ENCODE peak calls at places on chromosomes 16 and 17, in ten cellular contexts. One of them, this sample, is unnamed.

GRCh38 chr16:64242510-64242909 is 879.4 kb downstream of the CDH11 start:
- DNase-seq in activated T-cell treated with anti-CD3 and anti-CD28 coated beads for 1 hour: no peak
- DNase-seq in HS-5: no peak
- DNase-seq in HS-27A: no peak
- DNase-seq in neural progenitor cell: no peak
- DNase-seq in EL: no peak
- DNase-seq in lung: no peak
- DNase-seq in heart right ventricle: no peak
- DNase-seq in T-helper 9 cell: no peak
- DNase-seq in stimulated activated CD4-positive, alpha-beta T cell treated with anti-CD3 and anti-CD28 coated beads, Interleukin-2, amount 100 ng/mL, for 48 hours: no peak
- DNase-seq in this sample: no peak

GRCh38 chr17:17971431-17972125 is 622 bp downstream of the TOM1L2 start:
- DNase-seq in activated T-cell treated with anti-CD3 and anti-CD28 coated beads for 1 hour: peak; percentile 14
- DNase-seq in stimulated activated CD4-positive, alpha-beta T cell treated with anti-CD3 and anti-CD28 coated beads, Interleukin-2, amount 100 ng/mL, for 48 hours: no peak
- DNase-seq in heart right ventricle: peak; percentile 60
- DNase-seq in HS-27A: no peak
- DNase-seq in lung: peak; percentile 48
- DNase-seq in neural progenitor cell: peak; percentile 36
- DNase-seq in HS-5: no peak
- DNase-seq in EL: peak; percentile 23
- DNase-seq in T-helper 9 cell: no peak
- DNase-seq in this sample: peak; percentile 48

GRCh38 chr17:50271173-50271750 is 3.0 kb upstream of the TMEM92 start:
- DNase-seq in heart right ventricle: no peak
- DNase-seq in T-helper 9 cell: no peak
- DNase-seq in activated T-cell treated with anti-CD3 and anti-CD28 coated beads for 1 hour: no peak
- DNase-seq in neural progenitor cell: no peak
- DNase-seq in EL: peak; percentile 43
- DNase-seq in lung: no peak
- DNase-seq in HS-27A: no peak
- DNase-seq in stimulated activated CD4-positive, alpha-beta T cell treated with anti-CD3 and anti-CD28 coated beads, Interleukin-2, amount 100 ng/mL, for 48 hours: no peak
- DNase-seq in HS-5: no peak
- DNase-seq in this sample: no peak

GRCh38 chr17:80668375-80669149 is 123.9 kb downstream of the RPTOR start:
- DNase-seq in lung: no peak
- DNase-seq in stimulated activated CD4-positive, alpha-beta T cell treated with anti-CD3 and anti-CD28 coated beads, Interleukin-2, amount 100 ng/mL, for 48 hours: no peak
- DNase-seq in heart right ventricle: no peak
- DNase-seq in HS-27A: no peak
- DNase-seq in neural progenitor cell: peak; percentile 34
- DNase-seq in EL: no peak
- DNase-seq in activated T-cell treated with anti-CD3 and anti-CD28 coated beads for 1 hour: no peak
- DNase-seq in HS-5: no peak
- DNase-seq in T-helper 9 cell: no peak
- DNase-seq in this sample: no peak

GRCh38 chr17:12553625-12554024 is 112.1 kb upstream of the MYOCD start:
- DNase-seq in neural progenitor cell: no peak
- DNase-seq in T-helper 9 cell: no peak
- DNase-seq in heart right ventricle: no peak
- DNase-seq in HS-27A: no peak
- DNase-seq in lung: no peak
- DNase-seq in HS-5: no peak
- DNase-seq in EL: no peak
- DNase-seq in stimulated activated CD4-positive, alpha-beta T cell treated with anti-CD3 and anti-CD28 coated beads, Interleukin-2, amount 100 ng/mL, for 48 hours: no peak
- DNase-seq in activated T-cell treated with anti-CD3 and anti-CD28 coated beads for 1 hour: no peak
- DNase-seq in this sample: no peak

GRCh38 chr17:1003633-1003971 is 6.7 kb downstream of the TIMM22 start:
- DNase-seq in EL: no peak
- DNase-seq in lung: no peak
- DNase-seq in stimulated activated CD4-positive, alpha-beta T cell treated with anti-CD3 and anti-CD28 coated beads, Interleukin-2, amount 100 ng/mL, for 48 hours: no peak
- DNase-seq in HS-27A: no peak
- DNase-seq in HS-5: no peak
- DNase-seq in T-helper 9 cell: no peak
- DNase-seq in neural progenitor cell: no peak
- DNase-seq in heart right ventricle: no peak
- DNase-seq in activated T-cell treated with anti-CD3 and anti-CD28 coated beads for 1 hour: no peak
- DNase-seq in this sample: no peak

GRCh38 chr17:16342979-16343378 is 10.3 kb downstream of the CENPV start:
- DNase-seq in neural progenitor cell: no peak
- DNase-seq in activated T-cell treated with anti-CD3 and anti-CD28 coated beads for 1 hour: no peak
- DNase-seq in stimulated activated CD4-positive, alpha-beta T cell treated with anti-CD3 and anti-CD28 coated beads, Interleukin-2, amount 100 ng/mL, for 48 hours: no peak
- DNase-seq in HS-5: no peak
- DNase-seq in lung: no peak
- DNase-seq in HS-27A: no peak
- DNase-seq in EL: peak; percentile 53
- DNase-seq in T-helper 9 cell: no peak
- DNase-seq in heart right ventricle: no peak
- DNase-seq in this sample: no peak

GRCh38 chr16:15466886-15467781 is 32.7 kb downstream of the BMERB1 start:
- DNase-seq in activated T-cell treated with anti-CD3 and anti-CD28 coated beads for 1 hour: no peak
- DNase-seq in T-helper 9 cell: no peak
- DNase-seq in lung: no peak
- DNase-seq in stimulated activated CD4-positive, alpha-beta T cell treated with anti-CD3 and anti-CD28 coated beads, Interleukin-2, amount 100 ng/mL, for 48 hours: no peak
- DNase-seq in HS-27A: no peak
- DNase-seq in neural progenitor cell: no peak
- DNase-seq in EL: peak; percentile 30
- DNase-seq in HS-5: no peak
- DNase-seq in heart right ventricle: no peak
- DNase-seq in this sample: no peak

GRCh38 chr16:55443434-55443833 is 35.6 kb upstream of the MMP2 start:
- DNase-seq in activated T-cell treated with anti-CD3 and anti-CD28 coated beads for 1 hour: no peak
- DNase-seq in stimulated activated CD4-positive, alpha-beta T cell treated with anti-CD3 and anti-CD28 coated beads, Interleukin-2, amount 100 ng/mL, for 48 hours: no peak
- DNase-seq in heart right ventricle: no peak
- DNase-seq in neural progenitor cell: no peak
- DNase-seq in EL: no peak
- DNase-seq in T-helper 9 cell: no peak
- DNase-seq in HS-5: no peak
- DNase-seq in lung: no peak
- DNase-seq in HS-27A: no peak
- DNase-seq in this sample: no peak

GRCh38 chr17:75244133-75244866 is 17.1 kb downstream of the GGA3 start:
- DNase-seq in stimulated activated CD4-positive, alpha-beta T cell treated with anti-CD3 and anti-CD28 coated beads, Interleukin-2, amount 100 ng/mL, for 48 hours: no peak
- DNase-seq in EL: no peak
- DNase-seq in heart right ventricle: no peak
- DNase-seq in lung: no peak
- DNase-seq in neural progenitor cell: no peak
- DNase-seq in activated T-cell treated with anti-CD3 and anti-CD28 coated beads for 1 hour: no peak
- DNase-seq in HS-5: no peak
- DNase-seq in T-helper 9 cell: no peak
- DNase-seq in HS-27A: no peak
- DNase-seq in this sample: peak; percentile 52

GRCh38 chr16:72122916-72123315 is 29.3 kb downstream of the DHX38 start:
- DNase-seq in heart right ventricle: no peak
- DNase-seq in T-helper 9 cell: no peak
- DNase-seq in activated T-cell treated with anti-CD3 and anti-CD28 coated beads for 1 hour: no peak
- DNase-seq in stimulated activated CD4-positive, alpha-beta T cell treated with anti-CD3 and anti-CD28 coated beads, Interleukin-2, amount 100 ng/mL, for 48 hours: no peak
- DNase-seq in neural progenitor cell: no peak
- DNase-seq in EL: no peak
- DNase-seq in lung: no peak
- DNase-seq in HS-27A: no peak
- DNase-seq in HS-5: no peak
- DNase-seq in this sample: no peak

GRCh38 chr16:66489818-66490217 is 60.1 kb downstream of the TK2 start:
- DNase-seq in HS-27A: no peak
- DNase-seq in HS-5: no peak
- DNase-seq in stimulated activated CD4-positive, alpha-beta T cell treated with anti-CD3 and anti-CD28 coated beads, Interleukin-2, amount 100 ng/mL, for 48 hours: no peak
- DNase-seq in EL: no peak
- DNase-seq in lung: no peak
- DNase-seq in T-helper 9 cell: no peak
- DNase-seq in neural progenitor cell: no peak
- DNase-seq in activated T-cell treated with anti-CD3 and anti-CD28 coated beads for 1 hour: no peak
- DNase-seq in heart right ventricle: no peak
- DNase-seq in this sample: no peak

GRCh38 chr16:69260019-69260418 is 51.1 kb upstream of the VPS4A start:
- DNase-seq in neural progenitor cell: no peak
- DNase-seq in heart right ventricle: no peak
- DNase-seq in HS-27A: no peak
- DNase-seq in activated T-cell treated with anti-CD3 and anti-CD28 coated beads for 1 hour: no peak
- DNase-seq in stimulated activated CD4-positive, alpha-beta T cell treated with anti-CD3 and anti-CD28 coated beads, Interleukin-2, amount 100 ng/mL, for 48 hours: no peak
- DNase-seq in lung: no peak
- DNase-seq in T-helper 9 cell: no peak
- DNase-seq in HS-5: no peak
- DNase-seq in EL: no peak
- DNase-seq in this sample: no peak

GRCh38 chr17:2399572-2400473 is 1.0 kb downstream of the MNT start:
- DNase-seq in activated T-cell treated with anti-CD3 and anti-CD28 coated beads for 1 hour: peak; percentile 87
- DNase-seq in stimulated activated CD4-positive, alpha-beta T cell treated with anti-CD3 and anti-CD28 coated beads, Interleukin-2, amount 100 ng/mL, for 48 hours: peak; percentile 95
- DNase-seq in heart right ventricle: peak; percentile 95
- DNase-seq in HS-5: peak; percentile 88
- DNase-seq in HS-27A: peak; percentile 74
- DNase-seq in T-helper 9 cell: peak; percentile 91
- DNase-seq in lung: peak; percentile 95
- DNase-seq in EL: peak; percentile 97
- DNase-seq in neural progenitor cell: peak; percentile 98
- DNase-seq in this sample: peak; percentile 98

GRCh38 chr16:22264786-22265185 is 32.4 kb upstream of the POLR3E start:
- DNase-seq in T-helper 9 cell: no peak
- DNase-seq in stimulated activated CD4-positive, alpha-beta T cell treated with anti-CD3 and anti-CD28 coated beads, Interleukin-2, amount 100 ng/mL, for 48 hours: no peak
- DNase-seq in HS-5: no peak
- DNase-seq in neural progenitor cell: peak; percentile 39
- DNase-seq in activated T-cell treated with anti-CD3 and anti-CD28 coated beads for 1 hour: no peak
- DNase-seq in lung: no peak
- DNase-seq in EL: peak; percentile 31
- DNase-seq in HS-27A: no peak
- DNase-seq in heart right ventricle: no peak
- DNase-seq in this sample: no peak

GRCh38 chr17:53765609-53766008 is 57.1 kb upstream of the KIF2B start:
- DNase-seq in lung: no peak
- DNase-seq in neural progenitor cell: no peak
- DNase-seq in HS-27A: no peak
- DNase-seq in HS-5: no peak
- DNase-seq in activated T-cell treated with anti-CD3 and anti-CD28 coated beads for 1 hour: no peak
- DNase-seq in heart right ventricle: no peak
- DNase-seq in T-helper 9 cell: no peak
- DNase-seq in stimulated activated CD4-positive, alpha-beta T cell treated with anti-CD3 and anti-CD28 coated beads, Interleukin-2, amount 100 ng/mL, for 48 hours: no peak
- DNase-seq in EL: peak; percentile 32
- DNase-seq in this sample: no peak

GRCh38 chr17:17416007-17416399 is 60.8 kb upstream of the MED9 start:
- DNase-seq in heart right ventricle: no peak
- DNase-seq in HS-27A: peak; percentile 52
- DNase-seq in activated T-cell treated with anti-CD3 and anti-CD28 coated beads for 1 hour: no peak
- DNase-seq in HS-5: no peak
- DNase-seq in stimulated activated CD4-positive, alpha-beta T cell treated with anti-CD3 and anti-CD28 coated beads, Interleukin-2, amount 100 ng/mL, for 48 hours: no peak
- DNase-seq in neural progenitor cell: peak; percentile 47
- DNase-seq in T-helper 9 cell: no peak
- DNase-seq in EL: peak; percentile 75
- DNase-seq in lung: no peak
- DNase-seq in this sample: no peak

GRCh38 chr17:78242024-78242742 is 10.8 kb downstream of the TMEM235 start:
- DNase-seq in heart right ventricle: no peak
- DNase-seq in EL: peak; percentile 47
- DNase-seq in stimulated activated CD4-positive, alpha-beta T cell treated with anti-CD3 and anti-CD28 coated beads, Interleukin-2, amount 100 ng/mL, for 48 hours: no peak
- DNase-seq in T-helper 9 cell: no peak
- DNase-seq in activated T-cell treated with anti-CD3 and anti-CD28 coated beads for 1 hour: no peak
- DNase-seq in lung: no peak
- DNase-seq in HS-27A: no peak
- DNase-seq in neural progenitor cell: no peak
- DNase-seq in HS-5: no peak
- DNase-seq in this sample: no peak

GRCh38 chr17:10162034-10162433 is 36.4 kb downstream of the GAS7 start:
- DNase-seq in T-helper 9 cell: no peak
- DNase-seq in activated T-cell treated with anti-CD3 and anti-CD28 coated beads for 1 hour: no peak
- DNase-seq in heart right ventricle: no peak
- DNase-seq in HS-5: no peak
- DNase-seq in HS-27A: no peak
- DNase-seq in lung: no peak
- DNase-seq in neural progenitor cell: no peak
- DNase-seq in EL: no peak
- DNase-seq in stimulated activated CD4-positive, alpha-beta T cell treated with anti-CD3 and anti-CD28 coated beads, Interleukin-2, amount 100 ng/mL, for 48 hours: no peak
- DNase-seq in this sample: no peak

GRCh38 chr17:59830007-59830630 is 62.6 kb downstream of the TUBD1 start:
- DNase-seq in EL: peak; percentile 73
- DNase-seq in HS-5: no peak
- DNase-seq in lung: no peak
- DNase-seq in HS-27A: no peak
- DNase-seq in stimulated activated CD4-positive, alpha-beta T cell treated with anti-CD3 and anti-CD28 coated beads, Interleukin-2, amount 100 ng/mL, for 48 hours: no peak
- DNase-seq in activated T-cell treated with anti-CD3 and anti-CD28 coated beads for 1 hour: no peak
- DNase-seq in neural progenitor cell: no peak
- DNase-seq in T-helper 9 cell: no peak
- DNase-seq in heart right ventricle: no peak
- DNase-seq in this sample: no peak

GRCh38 chr17:55887531-55887930 is 136.7 kb downstream of the PCTP start:
- DNase-seq in EL: no peak
- DNase-seq in lung: no peak
- DNase-seq in stimulated activated CD4-positive, alpha-beta T cell treated with anti-CD3 and anti-CD28 coated beads, Interleukin-2, amount 100 ng/mL, for 48 hours: no peak
- DNase-seq in T-helper 9 cell: no peak
- DNase-seq in HS-5: no peak
- DNase-seq in HS-27A: no peak
- DNase-seq in activated T-cell treated with anti-CD3 and anti-CD28 coated beads for 1 hour: no peak
- DNase-seq in heart right ventricle: no peak
- DNase-seq in neural progenitor cell: no peak
- DNase-seq in this sample: no peak

GRCh38 chr17:40854175-40854814 is 12.7 kb downstream of the KRT12 start:
- DNase-seq in lung: no peak
- DNase-seq in T-helper 9 cell: no peak
- DNase-seq in neural progenitor cell: no peak
- DNase-seq in HS-27A: peak; percentile 38
- DNase-seq in HS-5: peak; percentile 75
- DNase-seq in heart right ventricle: no peak
- DNase-seq in stimulated activated CD4-positive, alpha-beta T cell treated with anti-CD3 and anti-CD28 coated beads, Interleukin-2, amount 100 ng/mL, for 48 hours: no peak
- DNase-seq in activated T-cell treated with anti-CD3 and anti-CD28 coated beads for 1 hour: no peak
- DNase-seq in EL: peak; percentile 88
- DNase-seq in this sample: no peak

GRCh38 chr16:50991436-50991835 is 159.6 kb downstream of the SALL1 start:
- DNase-seq in T-helper 9 cell: no peak
- DNase-seq in activated T-cell treated with anti-CD3 and anti-CD28 coated beads for 1 hour: no peak
- DNase-seq in EL: no peak
- DNase-seq in neural progenitor cell: no peak
- DNase-seq in stimulated activated CD4-positive, alpha-beta T cell treated with anti-CD3 and anti-CD28 coated beads, Interleukin-2, amount 100 ng/mL, for 48 hours: no peak
- DNase-seq in heart right ventricle: no peak
- DNase-seq in lung: no peak
- DNase-seq in HS-5: no peak
- DNase-seq in HS-27A: no peak
- DNase-seq in this sample: no peak

GRCh38 chr17:28057731-28058246 is 15.3 kb downstream of the NLK start:
- DNase-seq in activated T-cell treated with anti-CD3 and anti-CD28 coated beads for 1 hour: no peak
- DNase-seq in T-helper 9 cell: no peak
- DNase-seq in lung: no peak
- DNase-seq in neural progenitor cell: no peak
- DNase-seq in HS-5: no peak
- DNase-seq in EL: no peak
- DNase-seq in stimulated activated CD4-positive, alpha-beta T cell treated with anti-CD3 and anti-CD28 coated beads, Interleukin-2, amount 100 ng/mL, for 48 hours: no peak
- DNase-seq in HS-27A: no peak
- DNase-seq in heart right ventricle: no peak
- DNase-seq in this sample: no peak

This sample was measured in transverse colon.